ENCODE peak calls at places on chromosomes 2 and 18, in five cellular contexts. One of them, this sample, is unnamed.

GRCh38 chr18:32201936-32202335 is 12.1 kb downstream of the MEP1B start:
- DNase-seq in choroid plexus epithelial cell: no peak
- DNase-seq in endodermal cell: no peak
- DNase-seq in psoas muscle: no peak
- DNase-seq in A549: no peak
- DNase-seq in this sample: no peak

GRCh38 chr2:182666674-182667320 is 49.3 kb upstream of the DNAJC10 start:
- DNase-seq in choroid plexus epithelial cell: peak; percentile 65
- DNase-seq in endodermal cell: no peak
- DNase-seq in psoas muscle: no peak
- DNase-seq in A549: peak; percentile 29
- DNase-seq in this sample: no peak

GRCh38 chr2:101883860-101884259 is 107.9 kb upstream of the IL1R2 start:
- DNase-seq in choroid plexus epithelial cell: peak; percentile 87
- DNase-seq in endodermal cell: no peak
- DNase-seq in psoas muscle: no peak
- DNase-seq in A549: peak; percentile 51
- DNase-seq in this sample: peak; percentile 26

GRCh38 chr2:126676814-126677538 is 21.0 kb downstream of the GYPC start:
- DNase-seq in choroid plexus epithelial cell: no peak
- DNase-seq in endodermal cell: no peak
- DNase-seq in psoas muscle: no peak
- DNase-seq in A549: no peak
- DNase-seq in this sample: no peak

GRCh38 chr18:57910817-57911216 is 107.7 kb upstream of the ATP8B1 start:
- DNase-seq in choroid plexus epithelial cell: no peak
- DNase-seq in endodermal cell: peak; percentile 88
- DNase-seq in psoas muscle: no peak
- DNase-seq in A549: no peak
- DNase-seq in this sample: no peak

GRCh38 chr2:27069436-27069835 is 2.0 kb downstream of the OST4 start:
- DNase-seq in choroid plexus epithelial cell: no peak
- DNase-seq in endodermal cell: no peak
- DNase-seq in psoas muscle: no peak
- DNase-seq in A549: no peak
- DNase-seq in this sample: no peak

GRCh38 chr2:70692256-70692655 is 75.7 kb downstream of the ADD2 start:
- DNase-seq in choroid plexus epithelial cell: no peak
- DNase-seq in endodermal cell: peak; percentile 21
- DNase-seq in psoas muscle: no peak
- DNase-seq in A549: no peak
- DNase-seq in this sample: no peak

GRCh38 chr2:211477537-211478275 is 921.3 kb downstream of the CPS1 start:
- DNase-seq in choroid plexus epithelial cell: no peak
- DNase-seq in endodermal cell: no peak
- DNase-seq in psoas muscle: no peak
- DNase-seq in A549: no peak
- DNase-seq in this sample: no peak

GRCh38 chr2:196365132-196365531 is 193.8 kb upstream of the STK17B start:
- DNase-seq in choroid plexus epithelial cell: no peak
- DNase-seq in endodermal cell: no peak
- DNase-seq in psoas muscle: no peak
- DNase-seq in A549: no peak
- DNase-seq in this sample: no peak

GRCh38 chr2:227414846-227415245 is 27.1 kb upstream of the SCYGR1 start:
- DNase-seq in choroid plexus epithelial cell: peak; percentile 76
- DNase-seq in endodermal cell: no peak
- DNase-seq in psoas muscle: no peak
- DNase-seq in A549: peak; percentile 55
- DNase-seq in this sample: no peak

GRCh38 chr18:51559902-51560287 is 362.4 kb upstream of the MEX3C start:
- DNase-seq in choroid plexus epithelial cell: no peak
- DNase-seq in endodermal cell: no peak
- DNase-seq in psoas muscle: no peak
- DNase-seq in A549: peak; percentile 4
- DNase-seq in this sample: no peak

GRCh38 chr18:39424261-39424660 is 1858.7 kb upstream of the CELF4 start:
- DNase-seq in choroid plexus epithelial cell: no peak
- DNase-seq in endodermal cell: no peak
- DNase-seq in psoas muscle: no peak
- DNase-seq in A549: no peak
- DNase-seq in this sample: no peak

GRCh38 chr2:180679693-180680092 is 300.7 kb upstream of the UBE2E3 start:
- DNase-seq in choroid plexus epithelial cell: peak; percentile 18
- DNase-seq in endodermal cell: peak; percentile 76
- DNase-seq in psoas muscle: no peak
- DNase-seq in A549: no peak
- DNase-seq in this sample: no peak

GRCh38 chr18:3983351-3983969 is 471.6 kb downstream of the DLGAP1 start:
- DNase-seq in choroid plexus epithelial cell: no peak
- DNase-seq in endodermal cell: no peak
- DNase-seq in psoas muscle: no peak
- DNase-seq in A549: peak; percentile 84
- DNase-seq in this sample: peak; percentile 85

GRCh38 chr2:72527424-72527823 is 298.4 kb downstream of the EXOC6B start:
- DNase-seq in choroid plexus epithelial cell: peak; percentile 39
- DNase-seq in endodermal cell: no peak
- DNase-seq in psoas muscle: no peak
- DNase-seq in A549: no peak
- DNase-seq in this sample: no peak

GRCh38 chr2:14422426-14422825 is 210.1 kb upstream of the LRATD1 start:
- DNase-seq in choroid plexus epithelial cell: no peak
- DNase-seq in endodermal cell: no peak
- DNase-seq in psoas muscle: no peak
- DNase-seq in A549: no peak
- DNase-seq in this sample: no peak

GRCh38 chr2:68368657-68369339 is 3.7 kb downstream of the PLEK start:
- DNase-seq in choroid plexus epithelial cell: peak; percentile 45
- DNase-seq in endodermal cell: no peak
- DNase-seq in psoas muscle: no peak
- DNase-seq in A549: peak; percentile 27
- DNase-seq in this sample: peak; percentile 45

GRCh38 chr2:219207884-219208740 is 1.5 kb downstream of the ZFAND2B start:
- DNase-seq in choroid plexus epithelial cell: peak; percentile 57
- DNase-seq in endodermal cell: no peak
- DNase-seq in psoas muscle: no peak
- DNase-seq in A549: peak; percentile 39
- DNase-seq in this sample: no peak

GRCh38 chr2:3349211-3349693 is 28.4 kb downstream of the EIPR1 start:
- DNase-seq in choroid plexus epithelial cell: peak; percentile 7
- DNase-seq in endodermal cell: no peak
- DNase-seq in psoas muscle: no peak
- DNase-seq in A549: no peak
- DNase-seq in this sample: peak; percentile 4

GRCh38 chr2:25347205-25347815 is 5.6 kb upstream of the DNMT3A start:
- DNase-seq in choroid plexus epithelial cell: no peak
- DNase-seq in endodermal cell: peak; percentile 39
- DNase-seq in psoas muscle: peak; percentile 39
- DNase-seq in A549: no peak
- DNase-seq in this sample: no peak

GRCh38 chr2:145652051-145652450 is 1132.1 kb upstream of the ZEB2 start:
- DNase-seq in choroid plexus epithelial cell: peak; percentile 25
- DNase-seq in endodermal cell: no peak
- DNase-seq in psoas muscle: no peak
- DNase-seq in A549: no peak
- DNase-seq in this sample: peak; percentile 20

GRCh38 chr2:72425996-72426395 is 278.3 kb upstream of the CYP26B1 start:
- DNase-seq in choroid plexus epithelial cell: no peak
- DNase-seq in endodermal cell: no peak
- DNase-seq in psoas muscle: no peak
- DNase-seq in A549: no peak
- DNase-seq in this sample: no peak

GRCh38 chr2:241393524-241394196 is 37.6 kb downstream of the FARP2 start:
- DNase-seq in choroid plexus epithelial cell: no peak
- DNase-seq in endodermal cell: no peak
- DNase-seq in psoas muscle: no peak
- DNase-seq in A549: no peak
- DNase-seq in this sample: no peak

GRCh38 chr2:9258953-9259399 is 52.4 kb downstream of the ASAP2 start:
- DNase-seq in choroid plexus epithelial cell: peak; percentile 43
- DNase-seq in endodermal cell: no peak
- DNase-seq in psoas muscle: peak; percentile 74
- DNase-seq in A549: no peak
- DNase-seq in this sample: no peak

GRCh38 chr2:9256570-9257043 is 50.0 kb downstream of the ASAP2 start:
- DNase-seq in choroid plexus epithelial cell: no peak
- DNase-seq in endodermal cell: peak; percentile 68
- DNase-seq in psoas muscle: no peak
- DNase-seq in A549: no peak
- DNase-seq in this sample: no peak

GRCh38 chr2:9256147-9256546 is 49.5 kb downstream of the ASAP2 start:
- DNase-seq in choroid plexus epithelial cell: no peak
- DNase-seq in endodermal cell: no peak
- DNase-seq in psoas muscle: no peak
- DNase-seq in A549: no peak
- DNase-seq in this sample: no peak

GRCh38 chr2:9260411-9261037 is 53.9 kb downstream of the ASAP2 start:
- DNase-seq in choroid plexus epithelial cell: no peak
- DNase-seq in endodermal cell: no peak
- DNase-seq in psoas muscle: no peak
- DNase-seq in A549: no peak
- DNase-seq in this sample: no peak

DNA sequence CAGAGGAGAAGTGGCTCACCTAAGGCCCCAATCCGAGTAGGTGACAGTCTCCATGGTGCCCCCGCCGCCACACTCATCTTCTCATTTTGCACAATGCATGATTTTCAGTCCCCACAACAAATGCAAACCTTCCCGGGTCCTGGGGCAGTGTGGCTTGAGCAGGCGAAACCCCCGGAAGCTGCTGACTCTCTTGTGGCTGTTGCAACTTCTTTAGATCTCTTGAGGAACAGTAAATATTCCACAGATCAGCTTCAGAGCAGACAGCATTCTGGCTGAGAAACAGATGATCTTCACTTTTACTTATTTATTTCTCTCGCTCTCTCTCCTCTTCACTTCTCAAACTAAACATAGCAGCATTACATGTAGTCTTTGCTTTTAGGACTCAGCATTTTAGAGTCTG is 51.9 kb downstream of the ASAP2 start:
- DNase-seq in choroid plexus epithelial cell: peak; percentile 77
- DNase-seq in endodermal cell: no peak
- DNase-seq in psoas muscle: no peak
- DNase-seq in A549: no peak
- DNase-seq in this sample: no peak
- H3K4me3 ChIP-seq in choroid plexus epithelial cell: peak overlapping the region; percentile 35
- H3K4me3 ChIP-seq in endodermal cell: no peak overlapping the region
- H3K4me3 ChIP-seq in psoas muscle: no peak overlapping the region
- H3K4me3 ChIP-seq in A549: no peak overlapping the region
- H3K4me3 ChIP-seq in this sample: peak overlapping the region; percentile 21

GRCh38 chr18:79242246-79242645 is 153.5 kb upstream of the NFATC1 start:
- DNase-seq in choroid plexus epithelial cell: no peak
- DNase-seq in endodermal cell: no peak
- DNase-seq in psoas muscle: no peak
- DNase-seq in A549: no peak
- DNase-seq in this sample: no peak

GRCh38 chr18:79250236-79250993 is 145.3 kb upstream of the NFATC1 start:
- DNase-seq in choroid plexus epithelial cell: no peak
- DNase-seq in endodermal cell: no peak
- DNase-seq in psoas muscle: no peak
- DNase-seq in A549: no peak
- DNase-seq in this sample: no peak

GRCh38 chr18:79245517-79246001 is 150.2 kb upstream of the NFATC1 start:
- DNase-seq in choroid plexus epithelial cell: no peak
- DNase-seq in endodermal cell: no peak
- DNase-seq in psoas muscle: no peak
- DNase-seq in A549: peak; percentile 90
- DNase-seq in this sample: no peak

GRCh38 chr18:79248495-79249078 is 147.1 kb upstream of the NFATC1 start:
- DNase-seq in choroid plexus epithelial cell: peak; percentile 5
- DNase-seq in endodermal cell: no peak
- DNase-seq in psoas muscle: no peak
- DNase-seq in A549: no peak
- DNase-seq in this sample: no peak

GRCh38 chr18:79246309-79247108 is 149.2 kb upstream of the NFATC1 start:
- DNase-seq in choroid plexus epithelial cell: peak; percentile 80
- DNase-seq in endodermal cell: peak; percentile 94
- DNase-seq in psoas muscle: peak; percentile 77
- DNase-seq in A549: peak; percentile 89
- DNase-seq in this sample: peak; percentile 21
- H3K4me3 ChIP-seq in choroid plexus epithelial cell: peak overlapping the region; percentile 24
- H3K4me3 ChIP-seq in endodermal cell: no peak overlapping the region
- H3K4me3 ChIP-seq in psoas muscle: no peak overlapping the region
- H3K4me3 ChIP-seq in A549: peak overlapping the region; percentile 53
- H3K4me3 ChIP-seq in this sample: no peak overlapping the region

GRCh38 chr2:134838143-134838620 is at the start of gene ACMSD:
- DNase-seq in choroid plexus epithelial cell: no peak
- DNase-seq in endodermal cell: no peak
- DNase-seq in psoas muscle: no peak
- DNase-seq in A549: no peak
- DNase-seq in this sample: no peak

GRCh38 chr2:134835471-134835870 is 2.9 kb upstream of the ACMSD start:
- DNase-seq in choroid plexus epithelial cell: no peak
- DNase-seq in endodermal cell: no peak
- DNase-seq in psoas muscle: no peak
- DNase-seq in A549: no peak
- DNase-seq in this sample: no peak

GRCh38 chr2:134839649-134840048 is 1.2 kb downstream of the ACMSD start:
- DNase-seq in choroid plexus epithelial cell: no peak
- DNase-seq in endodermal cell: no peak
- DNase-seq in psoas muscle: no peak
- DNase-seq in A549: no peak
- DNase-seq in this sample: no peak

GRCh38 chr2:134836986-134837385 is 1.4 kb upstream of the ACMSD start:
- DNase-seq in choroid plexus epithelial cell: peak; percentile 37
- DNase-seq in endodermal cell: no peak
- DNase-seq in psoas muscle: no peak
- DNase-seq in A549: no peak
- DNase-seq in this sample: peak; percentile 88
- H3K4me3 ChIP-seq in choroid plexus epithelial cell: no peak overlapping the region
- H3K4me3 ChIP-seq in endodermal cell: no peak overlapping the region
- H3K4me3 ChIP-seq in psoas muscle: no peak overlapping the region
- H3K4me3 ChIP-seq in A549: no peak overlapping the region
- H3K4me3 ChIP-seq in this sample: no peak overlapping the region

DNA sequence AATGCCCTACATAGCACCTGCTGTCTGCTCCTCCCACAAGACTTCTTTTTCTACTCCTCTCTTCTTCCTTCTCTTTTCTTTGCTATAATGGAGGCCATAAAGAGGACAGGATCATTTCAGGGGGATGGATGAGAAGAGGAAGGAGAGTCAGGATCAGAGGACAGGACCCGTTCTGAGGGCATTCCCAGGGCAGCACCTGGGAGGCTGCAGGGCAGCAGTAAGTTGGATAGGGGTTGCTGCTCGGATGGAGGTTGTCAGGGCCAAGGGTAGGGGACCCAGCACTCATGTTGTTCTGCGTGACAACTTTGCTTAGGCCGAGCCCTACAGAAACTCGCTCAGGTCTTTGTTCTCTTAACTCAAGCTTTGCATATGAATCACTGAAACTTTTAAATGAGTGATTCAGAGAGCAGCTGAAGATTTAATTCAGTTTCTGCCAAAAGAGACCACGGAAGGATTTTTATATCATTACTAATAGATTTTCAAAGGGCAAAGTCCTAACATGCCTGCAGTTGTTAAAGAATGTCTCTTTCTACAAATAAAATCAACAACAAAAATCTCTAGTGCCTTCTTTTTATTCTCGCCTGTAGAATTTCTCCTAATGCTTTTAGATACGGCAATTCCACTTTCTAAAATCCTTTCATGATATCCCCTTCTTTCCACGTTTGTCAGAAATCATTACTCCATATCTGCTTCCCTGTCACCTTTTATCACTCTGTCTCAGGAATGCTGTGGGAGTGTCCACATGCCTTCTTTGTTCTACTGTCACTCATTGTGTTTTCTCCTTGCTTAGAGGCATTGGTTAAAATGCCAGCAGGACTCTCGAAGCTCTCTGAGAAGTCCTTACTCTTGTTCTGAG is 11.1 kb upstream of the GALNT5 start:
- DNase-seq in choroid plexus epithelial cell: peak; percentile 65
- DNase-seq in endodermal cell: peak; percentile 73
- DNase-seq in psoas muscle: no peak
- DNase-seq in A549: peak; percentile 63
- DNase-seq in this sample: peak; percentile 51
- H3K4me3 ChIP-seq in choroid plexus epithelial cell: no peak overlapping the region
- H3K4me3 ChIP-seq in endodermal cell: no peak overlapping the region
- H3K4me3 ChIP-seq in psoas muscle: no peak overlapping the region
- H3K4me3 ChIP-seq in A549: no peak overlapping the region
- H3K4me3 ChIP-seq in this sample: no peak overlapping the region